ENCODE peak calls at places on chromosomes 4 and X, in seven cellular contexts. J is HCEC 1CT; D is CD8-positive, alpha-beta T cell; Y is HEK293T; Z is D341Med; H is stimulated activated CD4-positive, alpha-beta T cell treated with anti-CD3 and anti-CD28 coated beads, TNF-alpha, amount 100 ng/mL, for 1 hour; V is cardiac muscle cell. P is an unnamed sample.

GRCh38 chr4:175412161-175412560 is 399.9 kb downstream of the GPM6A start:
- DNase-seq in J (peak), D (no peak), Y (no peak), Z (no peak), H (no peak), V (no peak), P (no peak)

GRCh38 chr4:7161721-7162214 is 30.6 kb upstream of the SORCS2 start:
- DNase-seq in J (no peak), D (no peak), Y (no peak), Z (no peak), H (no peak), V (no peak), P (no peak)

GRCh38 chr4:47490550-47490949 is 5.5 kb downstream of the ATP10D start:
- DNase-seq in J (peak), D (no peak), Y (peak), Z (peak), H (no peak), V (peak), P (no peak)

GRCh38 chr4:74039065-74039763 is 725 bp upstream of the CXCL3 start:
- DNase-seq in J (no peak), D (no peak), Y (no peak), Z (no peak), H (no peak), V (no peak), P (no peak)

GRCh38 chr4:7823416-7823824 is 116.2 kb downstream of the AFAP1 start:
- DNase-seq in J (no peak), D (no peak), Y (no peak), Z (peak), H (no peak), V (no peak), P (no peak)

GRCh38 chr4:140004580-140005314 is 149.2 kb downstream of the MAML3 start:
- DNase-seq in J (peak), D (no peak), Y (no peak), Z (no peak), H (no peak), V (peak), P (no peak)

GRCh38 chrX:20063716-20064351 is 52.9 kb downstream of the MAP7D2 start:
- DNase-seq in J (peak), D (no peak), Y (peak), Z (no peak), H (no peak), V (no peak), P (no peak)

GRCh38 chrX:80879916-80880315 is 70.2 kb upstream of the BRWD3 start:
- DNase-seq in J (peak), D (no peak), Y (no peak), Z (no peak), H (no peak), V (no peak), P (no peak)

GRCh38 chr4:3122081-3122563 is 47.6 kb downstream of the HTT start:
- DNase-seq in J (peak), D (no peak), Y (no peak), Z (no peak), H (no peak), V (no peak), P (no peak)

GRCh38 chr4:2689825-2690700 is 66.1 kb downstream of the TNIP2 start:
- DNase-seq in J (no peak), D (peak), Y (no peak), Z (no peak), H (no peak), V (no peak), P (peak)

GRCh38 chr4:186819357-186820086 is 95.9 kb upstream of the FAT1 start:
- DNase-seq in J (no peak), D (no peak), Y (no peak), Z (no peak), H (no peak), V (no peak), P (no peak)

GRCh38 chr4:31461425-31461824 is 741.3 kb downstream of the PCDH7 start:
- DNase-seq in J (peak), D (no peak), Y (no peak), Z (no peak), H (no peak), V (no peak), P (no peak)

GRCh38 chr4:3512279-3512678 is 19.9 kb downstream of the LRPAP1 start:
- DNase-seq in J (no peak), D (no peak), Y (no peak), Z (no peak), H (no peak), V (no peak), P (no peak)